ENCODE peak calls at places on chromosomes 5 and 9, in ten cellular contexts. One of them, this sample, is unnamed.

GRCh38 chr5:154478752-154479159 is 729 bp upstream of the HAND1 start:
- DNase-seq in neural crest cell: no peak
- DNase-seq in MCF 10A: no peak
- DNase-seq in activated CD8-positive, alpha-beta memory T cell treated with anti-CD3 and anti-CD28 coated beads, Interleukin-2, amount 10 ng/mL, durations not matched to agents 7 days and 5 days: no peak
- DNase-seq in right atrium auricular region: no peak
- DNase-seq in GM10248: no peak
- DNase-seq in AG08396: no peak
- DNase-seq in aorta: no peak
- DNase-seq in SK-N-SH: peak
- DNase-seq in fibroblast of pulmonary artery: no peak
- DNase-seq in this sample: no peak

GRCh38 chr9:33921967-33922895 is 105.3 kb downstream of the UBE2R2 start:
- DNase-seq in neural crest cell: no peak
- DNase-seq in MCF 10A: peak
- DNase-seq in activated CD8-positive, alpha-beta memory T cell treated with anti-CD3 and anti-CD28 coated beads, Interleukin-2, amount 10 ng/mL, durations not matched to agents 7 days and 5 days: no peak
- DNase-seq in right atrium auricular region: no peak
- DNase-seq in GM10248: peak
- DNase-seq in AG08396: peak
- DNase-seq in aorta: peak
- DNase-seq in SK-N-SH: peak
- DNase-seq in fibroblast of pulmonary artery: peak
- DNase-seq in this sample: peak

GRCh38 chr5:56791396-56791795 is 24.0 kb upstream of the MAP3K1 start:
- DNase-seq in neural crest cell: no peak
- DNase-seq in MCF 10A: no peak
- DNase-seq in activated CD8-positive, alpha-beta memory T cell treated with anti-CD3 and anti-CD28 coated beads, Interleukin-2, amount 10 ng/mL, durations not matched to agents 7 days and 5 days: no peak
- DNase-seq in right atrium auricular region: no peak
- DNase-seq in GM10248: no peak
- DNase-seq in AG08396: no peak
- DNase-seq in aorta: no peak
- DNase-seq in SK-N-SH: no peak
- DNase-seq in fibroblast of pulmonary artery: no peak
- DNase-seq in this sample: no peak

GRCh38 chr5:95821110-95822021 is 1.2 kb downstream of the GLRX start:
- DNase-seq in neural crest cell: no peak
- DNase-seq in MCF 10A: no peak
- DNase-seq in activated CD8-positive, alpha-beta memory T cell treated with anti-CD3 and anti-CD28 coated beads, Interleukin-2, amount 10 ng/mL, durations not matched to agents 7 days and 5 days: no peak
- DNase-seq in right atrium auricular region: no peak
- DNase-seq in GM10248: no peak
- DNase-seq in AG08396: no peak
- DNase-seq in aorta: no peak
- DNase-seq in SK-N-SH: peak
- DNase-seq in fibroblast of pulmonary artery: no peak
- DNase-seq in this sample: peak

GRCh38 chr5:71658916-71659661 is 60.0 kb upstream of the CARTPT start:
- DNase-seq in neural crest cell: no peak
- DNase-seq in MCF 10A: peak
- DNase-seq in activated CD8-positive, alpha-beta memory T cell treated with anti-CD3 and anti-CD28 coated beads, Interleukin-2, amount 10 ng/mL, durations not matched to agents 7 days and 5 days: no peak
- DNase-seq in right atrium auricular region: no peak
- DNase-seq in GM10248: no peak
- DNase-seq in AG08396: no peak
- DNase-seq in aorta: no peak
- DNase-seq in SK-N-SH: no peak
- DNase-seq in fibroblast of pulmonary artery: peak
- DNase-seq in this sample: no peak

GRCh38 chr5:106290841-106291240 is 1379.9 kb downstream of the EFNA5 start:
- DNase-seq in neural crest cell: no peak
- DNase-seq in MCF 10A: no peak
- DNase-seq in activated CD8-positive, alpha-beta memory T cell treated with anti-CD3 and anti-CD28 coated beads, Interleukin-2, amount 10 ng/mL, durations not matched to agents 7 days and 5 days: no peak
- DNase-seq in right atrium auricular region: no peak
- DNase-seq in GM10248: no peak
- DNase-seq in AG08396: no peak
- DNase-seq in aorta: no peak
- DNase-seq in SK-N-SH: no peak
- DNase-seq in fibroblast of pulmonary artery: no peak
- DNase-seq in this sample: no peak

GRCh38 chr9:103361906-103362305 is 366.8 kb downstream of the CYLC2 start:
- DNase-seq in neural crest cell: no peak
- DNase-seq in MCF 10A: no peak
- DNase-seq in activated CD8-positive, alpha-beta memory T cell treated with anti-CD3 and anti-CD28 coated beads, Interleukin-2, amount 10 ng/mL, durations not matched to agents 7 days and 5 days: no peak
- DNase-seq in right atrium auricular region: no peak
- DNase-seq in GM10248: no peak
- DNase-seq in AG08396: no peak
- DNase-seq in aorta: no peak
- DNase-seq in SK-N-SH: no peak
- DNase-seq in fibroblast of pulmonary artery: no peak
- DNase-seq in this sample: no peak

GRCh38 chr9:129320575-129321311 is 142.7 kb upstream of the IER5L start:
- DNase-seq in neural crest cell: no peak
- DNase-seq in MCF 10A: peak
- DNase-seq in activated CD8-positive, alpha-beta memory T cell treated with anti-CD3 and anti-CD28 coated beads, Interleukin-2, amount 10 ng/mL, durations not matched to agents 7 days and 5 days: peak
- DNase-seq in right atrium auricular region: peak
- DNase-seq in GM10248: peak
- DNase-seq in AG08396: peak
- DNase-seq in aorta: peak
- DNase-seq in SK-N-SH: peak
- DNase-seq in fibroblast of pulmonary artery: peak
- DNase-seq in this sample: peak

GRCh38 chr9:72843525-72844439 is 109.1 kb downstream of the ALDH1A1 start:
- DNase-seq in neural crest cell: no peak
- DNase-seq in MCF 10A: peak
- DNase-seq in activated CD8-positive, alpha-beta memory T cell treated with anti-CD3 and anti-CD28 coated beads, Interleukin-2, amount 10 ng/mL, durations not matched to agents 7 days and 5 days: no peak
- DNase-seq in right atrium auricular region: no peak
- DNase-seq in GM10248: no peak
- DNase-seq in AG08396: no peak
- DNase-seq in aorta: no peak
- DNase-seq in SK-N-SH: no peak
- DNase-seq in fibroblast of pulmonary artery: no peak
- DNase-seq in this sample: no peak

GRCh38 chr9:90969021-90969675 is 167.5 kb downstream of the SYK start:
- DNase-seq in neural crest cell: no peak
- DNase-seq in MCF 10A: no peak
- DNase-seq in activated CD8-positive, alpha-beta memory T cell treated with anti-CD3 and anti-CD28 coated beads, Interleukin-2, amount 10 ng/mL, durations not matched to agents 7 days and 5 days: no peak
- DNase-seq in right atrium auricular region: peak
- DNase-seq in GM10248: no peak
- DNase-seq in AG08396: no peak
- DNase-seq in aorta: no peak
- DNase-seq in SK-N-SH: no peak
- DNase-seq in fibroblast of pulmonary artery: no peak
- DNase-seq in this sample: no peak

GRCh38 chr5:41145306-41145705 is 68.0 kb downstream of the C6 start:
- DNase-seq in neural crest cell: no peak
- DNase-seq in MCF 10A: no peak
- DNase-seq in activated CD8-positive, alpha-beta memory T cell treated with anti-CD3 and anti-CD28 coated beads, Interleukin-2, amount 10 ng/mL, durations not matched to agents 7 days and 5 days: no peak
- DNase-seq in right atrium auricular region: no peak
- DNase-seq in GM10248: no peak
- DNase-seq in AG08396: no peak
- DNase-seq in aorta: no peak
- DNase-seq in SK-N-SH: no peak
- DNase-seq in fibroblast of pulmonary artery: no peak
- DNase-seq in this sample: no peak

GRCh38 chr5:16574789-16575785 is 41.7 kb downstream of the RETREG1 start:
- DNase-seq in neural crest cell: no peak
- DNase-seq in MCF 10A: peak
- DNase-seq in activated CD8-positive, alpha-beta memory T cell treated with anti-CD3 and anti-CD28 coated beads, Interleukin-2, amount 10 ng/mL, durations not matched to agents 7 days and 5 days: no peak
- DNase-seq in right atrium auricular region: no peak
- DNase-seq in GM10248: no peak
- DNase-seq in AG08396: peak
- DNase-seq in aorta: no peak
- DNase-seq in SK-N-SH: no peak
- DNase-seq in fibroblast of pulmonary artery: peak
- DNase-seq in this sample: no peak